ENCODE peak calls at places on chromosome X, in eight cellular contexts. P is GM10248; U is astrocyte of the spinal cord; C is type B pancreatic cell; D is CD8-positive, alpha-beta T cell; E is pancreas; Z is left lung; T is GM13976. N is an unnamed sample.

GRCh38 chrX:118324588-118324987 is 21.3 kb upstream of the WDR44 start:
- DNase-seq in Z (no peak), T (no peak), U (no peak), C (no peak), D (no peak), P (no peak), E (no peak), N (no peak)

GRCh38 chrX:14409341-14409740 is 120.0 kb upstream of the GLRA2 start:
- DNase-seq in P (no peak), D (no peak), U (peak; percentile 9), Z (no peak), T (no peak), C (no peak), E (no peak), N (no peak)

GRCh38 chrX:48831909-48832291 is 3.5 kb downstream of the PCSK1N start:
- DNase-seq in E (no peak), C (no peak), P (no peak), Z (no peak), T (no peak), D (no peak), U (no peak), N (no peak)

GRCh38 chrX:16807976-16808542 is 21.8 kb downstream of the TXLNG start:
- DNase-seq in Z (no peak), T (no peak), D (no peak), P (no peak), U (peak; percentile 40), C (no peak), E (no peak), N (no peak)

GRCh38 chrX:118231464-118231863 is 114.4 kb upstream of the WDR44 start:
- DNase-seq in C (no peak), D (no peak), E (no peak), U (peak; percentile 45), T (no peak), P (no peak), Z (no peak), N (no peak)

GRCh38 chrX:344371-344901 is 25.8 kb upstream of the GTPBP6 start:
- DNase-seq in Z (peak; percentile 26), D (no peak), U (no peak), P (no peak), E (no peak), T (no peak), C (no peak), N (peak; percentile 15)

GRCh38 chrX:136754641-136755040 is 26.1 kb downstream of the ARHGEF6 start:
- DNase-seq in C (no peak), P (no peak), E (no peak), T (no peak), Z (no peak), D (peak; percentile 61), U (peak; percentile 72), N (no peak)

GRCh38 chrX:13515181-13515930 is 54.0 kb upstream of the EGFL6 start:
- DNase-seq in P (no peak), T (no peak), Z (no peak), U (no peak), E (no peak), C (no peak), D (no peak), N (no peak)

GRCh38 chrX:133668225-133668931 is 253.1 kb upstream of the GPC4 start:
- DNase-seq in E (no peak), Z (no peak), T (no peak), C (no peak), P (no peak), U (no peak), D (no peak), N (no peak)

GRCh38 chrX:1914606-1915365 is 299.9 kb downstream of the ASMT start:
- DNase-seq in T (no peak), Z (no peak), P (no peak), C (no peak), E (no peak), U (no peak), D (no peak), N (no peak)

GRCh38 chrX:66046612-66047235 is 6.8 kb upstream of the VSIG4 start:
- DNase-seq in C (no peak), U (no peak), T (no peak), E (no peak), P (peak; percentile 32), D (no peak), Z (no peak), N (no peak)

DNA sequence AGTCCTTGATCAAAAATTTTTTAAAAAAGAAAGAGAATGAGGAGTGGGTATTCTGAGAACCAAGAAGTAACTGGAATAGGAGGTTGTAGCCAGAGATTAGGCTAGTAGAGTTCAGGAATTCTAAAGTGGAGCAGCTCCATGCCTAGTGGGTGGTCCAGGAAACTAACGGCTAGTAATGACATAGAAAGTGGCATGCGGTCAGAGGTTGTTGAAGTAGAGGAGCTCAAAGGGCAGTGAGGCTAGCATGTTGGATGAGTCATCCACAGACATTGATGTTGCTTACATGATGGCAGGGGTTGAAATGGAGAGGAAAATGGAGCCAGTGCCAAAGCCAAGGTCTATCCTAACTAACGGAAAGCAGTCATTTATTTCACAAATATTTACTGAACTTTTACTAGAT is 42.1 kb downstream of the TEX13B start:
- DNase-seq in Z (no peak), E (no peak), T (no peak), C (no peak), D (no peak), U (no peak), P (no peak), N (no peak)
- TF ChIP-seq CTCF in Z (no peak), E (no peak), T (no peak), C (no peak), D (no peak), U (no peak), P (no peak), N (no peak)

DNA sequence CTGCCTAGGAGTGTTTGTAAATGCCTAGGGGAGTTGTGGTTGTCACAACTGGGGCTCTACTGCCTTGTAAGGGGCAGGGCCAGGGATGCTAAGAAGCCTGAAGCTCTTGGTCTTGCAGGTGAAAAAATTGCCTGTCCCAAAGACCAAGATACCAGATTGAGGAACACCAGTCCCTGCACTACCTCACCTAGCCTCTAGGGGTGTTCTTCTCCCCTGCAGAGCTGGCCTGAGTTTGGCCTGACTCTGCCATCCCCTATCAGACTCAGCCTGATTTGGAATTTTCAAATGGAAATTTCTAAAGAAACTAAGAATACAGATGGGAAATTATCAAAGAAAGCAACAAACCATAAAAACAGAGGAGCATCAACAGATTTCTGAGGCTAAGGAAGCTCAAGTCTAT is 90.4 kb downstream of the ZC4H2 start:
- DNase-seq in T (no peak), E (no peak), P (no peak), D (no peak), Z (no peak), C (no peak), U (no peak), N (no peak)
- TF ChIP-seq CTCF in T (peak; percentile 24), E (peak; percentile 45), P (peak; percentile 8), D (no peak), Z (peak; percentile 33), C (peak; percentile 62), U (peak; percentile 15), N (peak; percentile 67)

GRCh38 chrX:50448565-50448964 is 22.1 kb downstream of the DGKK start:
- DNase-seq in T (no peak), D (no peak), Z (no peak), U (no peak), E (no peak), P (no peak), C (no peak), N (no peak)
- TF ChIP-seq CTCF in T (no peak), D (no peak), Z (no peak), U (no peak), E (no peak), P (no peak), C (no peak), N (no peak)

GRCh38 chrX:150570512-150570911 is 2.1 kb downstream of the MTM1 start:
- DNase-seq in U (no peak), Z (no peak), T (no peak), E (no peak), P (no peak), C (no peak), D (no peak), N (no peak)
- TF ChIP-seq CTCF in U (no peak), Z (no peak), T (no peak), E (no peak), P (no peak), C (no peak), D (no peak), N (no peak)

GRCh38 chrX:108297290-108297689 is 140.9 kb downstream of the COL4A6 start:
- DNase-seq in C (no peak), D (no peak), T (no peak), E (no peak), U (no peak), P (no peak), Z (no peak), N (no peak)

GRCh38 chrX:108292053-108292452 is 146.2 kb downstream of the COL4A6 start:
- DNase-seq in D (no peak), P (no peak), E (no peak), Z (no peak), T (no peak), C (no peak), U (no peak), N (no peak)
- TF ChIP-seq CTCF in D (no peak), P (no peak), E (no peak), Z (no peak), T (no peak), C (peak; percentile 34), U (no peak), N (no peak)

GRCh38 chrX:11757729-11758399 is at the start of gene MSL3:
- DNase-seq in T (peak; percentile 75), E (peak; percentile 46), D (no peak), P (peak; percentile 75), C (no peak), Z (peak; percentile 56), U (peak; percentile 61), N (peak; percentile 50)

GRCh38 chrX:11759172-11759460 is 1.1 kb downstream of the MSL3 start:
- DNase-seq in E (no peak), Z (no peak), U (no peak), D (no peak), C (no peak), P (no peak), T (no peak), N (no peak)

GRCh38 chrX:11759461-11760311 is 1.6 kb downstream of the MSL3 start:
- DNase-seq in U (peak; percentile 91), D (peak; percentile 80), C (peak; percentile 72), T (peak; percentile 65), E (peak; percentile 81), Z (peak; percentile 86), P (peak; percentile 61), N (peak; percentile 45)

GRCh38 chrX:11757397-11757728 is 674 bp upstream of the MSL3 start:
- DNase-seq in P (no peak), E (no peak), U (no peak), D (peak; percentile 22), C (no peak), T (no peak), Z (no peak), N (no peak)

GRCh38 chrX:11758400-11759171 is 549 bp downstream of the MSL3 start:
- DNase-seq in P (peak; percentile 82), T (peak; percentile 82), E (peak; percentile 84), U (peak; percentile 84), D (peak; percentile 91), Z (peak; percentile 89), C (peak; percentile 89), N (peak; percentile 89)
- TF ChIP-seq CTCF in P (peak; percentile 58), T (peak; percentile 55), E (peak; percentile 83), U (peak; percentile 47), D (peak; percentile 62), Z (peak; percentile 93), C (peak; percentile 88), N (peak; percentile 77)

DNA sequence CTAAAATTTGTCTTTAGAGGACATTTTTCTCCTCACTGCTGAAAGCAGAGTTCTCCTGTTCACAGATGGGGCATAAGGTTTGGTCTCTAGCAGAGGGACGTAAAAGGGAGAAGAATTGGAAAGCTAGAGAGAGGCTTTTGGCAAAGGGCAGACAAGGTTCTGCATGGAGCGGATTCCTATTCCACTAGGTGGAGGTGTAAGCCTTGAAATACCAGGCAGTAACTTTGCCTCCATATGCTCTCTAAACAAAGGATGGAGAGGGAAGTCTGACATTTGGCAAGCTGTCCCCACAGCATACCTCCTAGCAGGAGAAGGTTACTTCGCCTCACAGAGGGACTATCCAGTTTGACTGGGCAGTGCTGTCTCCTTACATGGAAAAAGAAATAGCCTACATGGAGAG is 174.7 kb downstream of the DACH2 start:
- DNase-seq in D (no peak), Z (no peak), U (no peak), C (no peak), T (no peak), P (no peak), E (no peak), N (no peak)
- TF ChIP-seq CTCF in D (no peak), Z (no peak), U (no peak), C (no peak), T (no peak), P (no peak), E (no peak), N (no peak)